ENCODE peak calls at places on chromosomes 16 and 17, in eight cellular contexts. D is GM12878; J is activated CD8-positive, alpha-beta T cell treated with anti-CD3 and anti-CD28 coated beads, Interleukin-2, amount 10 ng/mL, durations not matched to agents 7 days and 5 days; N is NB4; I is heart left ventricle; K is stimulated activated CD4-positive, alpha-beta T cell treated with anti-CD3 and anti-CD28 coated beads, Interleukin-2, amount 100 ng/mL, for 48 hours; Z is activated naive CD4-positive, alpha-beta T cell treated with anti-CD3 and anti-CD28 coated beads, Interleukin-2, amount 50 U/mL, for 72 hours; L is naive thymus-derived CD8-positive, alpha-beta T cell. M is an unnamed sample.

GRCh38 chr16:19690196-19690595 is 27.8 kb downstream of the KNOP1 start:
- DNase-seq in N (no peak), J (no peak), Z (no peak), D (no peak), L (no peak), I (no peak), K (no peak), M (no peak)

GRCh38 chr17:17900615-17901520 is 64.1 kb upstream of the SREBF1 start:
- DNase-seq in D (no peak), J (no peak), L (no peak), Z (no peak), K (no peak), N (no peak), I (peak; percentile 92), M (peak; percentile 38)

GRCh38 chr17:48792033-48792798 is 24.8 kb downstream of the TTLL6 start:
- DNase-seq in Z (no peak), D (no peak), L (no peak), I (no peak), N (no peak), J (no peak), K (no peak), M (no peak)

GRCh38 chr17:4220655-4221054 is 43.1 kb downstream of the ANKFY1 start:
- DNase-seq in L (no peak), Z (no peak), N (no peak), K (no peak), I (no peak), D (no peak), J (peak; percentile 18), M (no peak)

GRCh38 chr16:66605177-66605999 is 884 bp downstream of the CMTM3 start:
- DNase-seq in K (peak; percentile 25), L (no peak), Z (peak; percentile 73), D (no peak), J (peak; percentile 45), I (peak; percentile 79), N (peak; percentile 67), M (no peak)

GRCh38 chr16:30740364-30741251 is 7.6 kb upstream of the PHKG2 start:
- DNase-seq in Z (no peak), L (no peak), K (no peak), N (no peak), D (no peak), J (no peak), I (peak; percentile 91), M (no peak)

GRCh38 chr17:42296012-42296411 is 7.7 kb downstream of the STAT5A start:
- DNase-seq in D (no peak), N (no peak), L (no peak), J (no peak), Z (no peak), I (no peak), K (no peak), M (no peak)

GRCh38 chr17:12958786-12959185 is 59.0 kb downstream of the ELAC2 start:
- DNase-seq in J (no peak), L (no peak), Z (no peak), D (no peak), K (no peak), N (no peak), I (no peak), M (no peak)